ENCODE peak calls at places on chromosomes 11 and 22, in four cellular contexts. One of them, this sample, is unnamed. For H3K4me1, the result is how much of the 10 kb centered on the place peaks cover.

GRCh38 chr11:129056916-129057315 is 114.2 kb upstream of the TP53AIP1 start:
- DNase-seq in small intestine: no peak
- DNase-seq in heart left ventricle: no peak
- DNase-seq in hepatocyte: no peak
- DNase-seq in this sample: no peak

GRCh38 chr11:67645521-67646457 is 4.7 kb downstream of the ACY3 start:
- DNase-seq in small intestine: no peak
- DNase-seq in heart left ventricle: no peak
- DNase-seq in hepatocyte: no peak
- DNase-seq in this sample: no peak

GRCh38 chr22:23217171-23218052 is 37.1 kb downstream of the BCR start:
- DNase-seq in small intestine: no peak
- DNase-seq in heart left ventricle: peak
- DNase-seq in hepatocyte: no peak
- DNase-seq in this sample: no peak

GRCh38 chr22:28441720-28442263 is 237.8 kb downstream of the TTC28 start:
- DNase-seq in small intestine: peak
- DNase-seq in heart left ventricle: no peak
- DNase-seq in hepatocyte: peak
- DNase-seq in this sample: no peak

GRCh38 chr11:3929689-3930088 is 74.2 kb downstream of the STIM1 start:
- DNase-seq in small intestine: no peak
- DNase-seq in heart left ventricle: peak
- DNase-seq in hepatocyte: peak
- DNase-seq in this sample: no peak

GRCh38 chr11:73478737-73479347 is 102.6 kb downstream of the RELT start:
- DNase-seq in small intestine: peak
- DNase-seq in heart left ventricle: no peak
- DNase-seq in hepatocyte: peak
- DNase-seq in this sample: no peak

GRCh38 chr11:19164230-19164855 is 37.4 kb downstream of the CSRP3 start:
- DNase-seq in small intestine: no peak
- DNase-seq in heart left ventricle: no peak
- DNase-seq in hepatocyte: no peak
- DNase-seq in this sample: no peak

GRCh38 chr11:9708544-9708943 is 44.7 kb downstream of the SWAP70 start:
- DNase-seq in small intestine: no peak
- DNase-seq in heart left ventricle: no peak
- DNase-seq in hepatocyte: no peak
- DNase-seq in this sample: no peak

GRCh38 chr11:73982990-73983763 is 534 bp upstream of the UCP2 start:
- DNase-seq in small intestine: peak
- DNase-seq in heart left ventricle: peak
- DNase-seq in hepatocyte: peak
- DNase-seq in this sample: peak

GRCh38 chr11:70566768-70567530 is 168.6 kb downstream of the CTTN start:
- DNase-seq in small intestine: no peak
- DNase-seq in heart left ventricle: no peak
- DNase-seq in hepatocyte: no peak
- DNase-seq in this sample: no peak

GRCh38 chr11:18588297-18589252 is at the start of gene UEVLD:
- DNase-seq in small intestine: peak
- DNase-seq in heart left ventricle: peak
- DNase-seq in hepatocyte: peak
- DNase-seq in this sample: peak

GRCh38 chr22:46678003-46678657 is 57.9 kb downstream of the GRAMD4 start:
- DNase-seq in small intestine: no peak
- DNase-seq in heart left ventricle: no peak
- DNase-seq in hepatocyte: no peak
- DNase-seq in this sample: no peak

GRCh38 chr22:23804781-23805291 is 18.1 kb downstream of the SMARCB1 start:
- DNase-seq in small intestine: no peak
- DNase-seq in heart left ventricle: no peak
- DNase-seq in hepatocyte: peak
- DNase-seq in this sample: no peak

GRCh38 chr11:66011785-66012303 is at the start of gene CST6:
- DNase-seq in small intestine: no peak
- DNase-seq in heart left ventricle: no peak
- DNase-seq in hepatocyte: no peak
- DNase-seq in this sample: no peak

GRCh38 chr11:66013762-66014100 is 1.9 kb downstream of the CST6 start:
- DNase-seq in small intestine: no peak
- DNase-seq in heart left ventricle: no peak
- DNase-seq in hepatocyte: no peak
- DNase-seq in this sample: no peak

GRCh38 chr11:66011239-66011784 is 496 bp upstream of the CST6 start:
- DNase-seq in small intestine: no peak
- DNase-seq in heart left ventricle: no peak
- DNase-seq in hepatocyte: peak
- DNase-seq in this sample: no peak

GRCh38 chr11:66012371-66012945 is 650 bp downstream of the CST6 start:
- DNase-seq in small intestine: no peak
- DNase-seq in heart left ventricle: no peak
- DNase-seq in hepatocyte: no peak
- DNase-seq in this sample: no peak

GRCh38 chr11:66012946-66013761 is 1.3 kb downstream of the CST6 start:
- DNase-seq in small intestine: no peak
- DNase-seq in heart left ventricle: no peak
- DNase-seq in hepatocyte: no peak
- DNase-seq in this sample: no peak
- H3K4me1 ChIP-seq in small intestine: under half
- H3K4me1 ChIP-seq in heart left ventricle: under half
- H3K4me1 ChIP-seq in hepatocyte: under half
- H3K4me1 ChIP-seq in this sample: under half

GRCh38 chr22:32576553-32577255 is 102.1 kb downstream of the FBXO7 start:
- DNase-seq in small intestine: no peak
- DNase-seq in heart left ventricle: no peak
- DNase-seq in hepatocyte: no peak
- DNase-seq in this sample: no peak

GRCh38 chr22:32574957-32575893 is 100.6 kb downstream of the FBXO7 start:
- DNase-seq in small intestine: no peak
- DNase-seq in heart left ventricle: no peak
- DNase-seq in hepatocyte: peak
- DNase-seq in this sample: no peak

GRCh38 chr22:32579533-32580220 is 105.1 kb downstream of the FBXO7 start:
- DNase-seq in small intestine: no peak
- DNase-seq in heart left ventricle: peak
- DNase-seq in hepatocyte: no peak
- DNase-seq in this sample: no peak

GRCh38 chr22:32578752-32579151 is 104.1 kb downstream of the FBXO7 start:
- DNase-seq in small intestine: no peak
- DNase-seq in heart left ventricle: no peak
- DNase-seq in hepatocyte: no peak
- DNase-seq in this sample: no peak

DNA sequence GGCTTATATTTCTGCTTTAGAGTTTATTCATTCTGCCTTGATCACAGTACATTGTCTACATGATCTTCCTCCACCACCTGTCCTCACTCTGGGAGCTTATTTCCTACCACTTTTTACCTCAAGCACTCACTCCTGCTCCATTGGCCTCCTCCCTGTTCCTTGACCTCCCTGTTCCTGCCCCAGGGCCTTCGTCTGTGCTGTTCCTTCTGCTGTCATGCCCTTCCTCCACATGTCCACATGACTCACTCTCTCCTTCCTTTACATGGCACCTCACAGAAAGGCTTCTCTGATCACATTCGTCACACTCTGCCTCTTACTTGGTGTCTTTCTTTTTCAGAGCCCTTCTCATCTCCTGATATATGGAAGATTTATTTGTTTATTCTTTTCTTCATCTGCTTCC is 103.0 kb downstream of the FBXO7 start:
- DNase-seq in small intestine: no peak
- DNase-seq in heart left ventricle: no peak
- DNase-seq in hepatocyte: no peak
- DNase-seq in this sample: no peak
- H3K27ac ChIP-seq in small intestine: no peak
- H3K27ac ChIP-seq in heart left ventricle: no peak
- H3K27ac ChIP-seq in hepatocyte: no peak
- H3K27ac ChIP-seq in this sample: no peak

GRCh38 chr11:131750692-131751091 is 380.3 kb downstream of the NTM start:
- DNase-seq in small intestine: no peak
- DNase-seq in heart left ventricle: no peak
- DNase-seq in hepatocyte: no peak
- DNase-seq in this sample: no peak
- H3K4me1 ChIP-seq in small intestine: under half
- H3K4me1 ChIP-seq in heart left ventricle: under half
- H3K4me1 ChIP-seq in hepatocyte: under half
- H3K4me1 ChIP-seq in this sample: under half

DNA sequence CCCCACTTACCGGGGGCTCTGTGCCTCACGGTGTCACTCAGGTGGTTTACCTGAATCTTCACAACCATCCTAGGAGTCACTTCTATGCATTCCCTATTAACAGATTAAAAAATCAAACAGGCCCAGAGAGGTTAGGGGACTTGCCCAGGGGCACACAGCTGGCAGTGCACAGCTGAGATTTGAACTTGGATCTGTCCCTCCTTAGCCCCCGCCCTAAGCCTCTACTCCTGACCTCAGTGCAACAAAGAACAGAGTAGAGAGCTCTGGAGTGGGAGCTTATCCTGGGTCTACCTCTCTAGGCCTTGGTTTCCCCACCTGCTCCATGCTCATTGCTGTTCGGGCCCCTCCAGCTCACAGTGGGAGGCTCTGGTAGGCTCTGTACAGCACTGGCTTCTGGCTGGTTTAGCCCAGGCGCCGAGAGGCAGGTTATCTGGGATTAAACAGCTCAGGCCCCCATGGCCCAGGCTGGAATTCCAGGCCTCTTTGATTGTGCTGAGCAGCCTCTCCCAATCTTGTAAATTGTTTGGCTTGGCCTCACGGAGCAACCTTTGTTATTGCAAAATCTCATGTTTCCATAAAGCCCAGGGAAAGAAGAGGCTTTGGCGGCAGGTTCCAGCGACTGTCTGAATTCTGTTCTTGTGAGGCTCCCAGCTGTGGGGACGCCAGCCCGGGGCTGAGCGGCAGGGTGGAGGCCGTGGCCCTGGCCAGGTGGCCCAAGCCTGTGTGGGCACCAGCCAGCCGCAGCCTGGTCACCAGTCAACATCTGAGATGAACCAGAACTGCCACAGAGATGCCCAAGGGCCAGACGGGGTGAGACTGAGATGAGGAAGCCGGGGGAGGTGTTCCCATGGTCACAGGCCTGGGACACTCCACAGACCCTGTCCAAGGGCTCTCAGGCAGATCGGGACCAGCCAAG is 28.9 kb upstream of the SHISAL1 start:
- DNase-seq in small intestine: no peak
- DNase-seq in heart left ventricle: no peak
- DNase-seq in hepatocyte: peak
- DNase-seq in this sample: peak
- H3K27ac ChIP-seq in small intestine: peak
- H3K27ac ChIP-seq in heart left ventricle: no peak
- H3K27ac ChIP-seq in hepatocyte: peak
- H3K27ac ChIP-seq in this sample: peak

DNA sequence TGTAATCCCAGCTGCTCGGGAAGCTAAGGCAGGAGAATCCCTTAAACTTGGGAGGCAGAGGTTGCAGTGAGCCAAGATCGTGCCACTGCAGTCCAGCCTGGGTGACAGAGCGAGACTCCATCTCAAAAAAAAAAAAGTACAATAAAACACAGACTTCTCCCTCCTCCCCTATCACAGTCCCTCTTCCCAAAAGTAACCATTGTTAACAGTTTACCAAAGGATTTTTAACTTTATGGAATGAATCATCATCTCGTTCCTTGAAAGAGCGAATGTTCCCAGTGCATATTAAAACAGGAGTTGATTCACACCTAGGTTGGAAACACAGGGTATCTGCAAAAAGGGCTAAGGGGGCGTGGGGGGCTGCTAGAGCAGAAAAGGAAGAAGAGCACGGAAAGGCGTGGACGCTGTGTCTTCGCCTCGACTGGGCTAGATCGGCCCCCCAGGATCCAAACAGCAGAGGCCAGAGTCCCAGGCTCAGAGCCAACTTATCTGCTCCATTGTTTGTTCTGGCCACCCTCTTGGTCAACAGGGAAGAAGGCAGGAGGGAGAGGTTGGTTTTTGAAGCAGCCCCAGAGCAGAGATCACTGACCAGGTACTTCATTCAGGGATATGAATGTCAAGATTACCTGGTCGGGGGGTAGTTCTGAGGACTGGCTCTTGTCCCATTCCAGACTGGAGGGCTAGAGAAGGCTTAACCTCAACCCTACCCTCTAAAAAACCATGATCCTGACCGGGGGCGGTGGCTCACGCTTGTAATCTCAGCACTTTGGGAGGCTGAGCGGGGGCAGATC is 2.1 kb upstream of the AHNAK start:
- DNase-seq in small intestine: peak
- DNase-seq in heart left ventricle: peak
- DNase-seq in hepatocyte: peak
- DNase-seq in this sample: no peak
- H3K4me1 ChIP-seq in small intestine: under half
- H3K4me1 ChIP-seq in heart left ventricle: half or more
- H3K4me1 ChIP-seq in hepatocyte: half or more
- H3K4me1 ChIP-seq in this sample: half or more

DNA sequence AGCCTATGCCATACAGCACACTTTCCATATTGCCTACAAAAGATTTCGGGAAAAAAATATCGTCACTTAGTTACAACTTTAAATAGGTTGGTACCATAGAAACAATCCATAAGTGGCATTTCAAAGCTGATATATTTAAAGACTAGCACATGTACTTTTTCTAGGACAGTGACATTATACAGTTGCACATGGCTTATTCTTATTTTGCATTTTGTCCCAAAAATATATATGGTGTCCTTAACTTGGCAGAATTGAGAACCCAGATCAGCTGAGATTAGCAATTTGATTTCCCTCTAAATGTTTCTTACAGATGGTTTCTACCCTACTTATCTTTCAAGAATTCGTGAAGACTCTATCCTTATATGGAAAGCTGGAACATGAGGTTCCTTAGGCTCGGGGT is 3.7 kb upstream of the TFIP11 start:
- DNase-seq in small intestine: no peak
- DNase-seq in heart left ventricle: no peak
- DNase-seq in hepatocyte: no peak
- DNase-seq in this sample: no peak
- H3K27ac ChIP-seq in small intestine: no peak
- H3K27ac ChIP-seq in heart left ventricle: no peak
- H3K27ac ChIP-seq in hepatocyte: no peak
- H3K27ac ChIP-seq in this sample: no peak

DNA sequence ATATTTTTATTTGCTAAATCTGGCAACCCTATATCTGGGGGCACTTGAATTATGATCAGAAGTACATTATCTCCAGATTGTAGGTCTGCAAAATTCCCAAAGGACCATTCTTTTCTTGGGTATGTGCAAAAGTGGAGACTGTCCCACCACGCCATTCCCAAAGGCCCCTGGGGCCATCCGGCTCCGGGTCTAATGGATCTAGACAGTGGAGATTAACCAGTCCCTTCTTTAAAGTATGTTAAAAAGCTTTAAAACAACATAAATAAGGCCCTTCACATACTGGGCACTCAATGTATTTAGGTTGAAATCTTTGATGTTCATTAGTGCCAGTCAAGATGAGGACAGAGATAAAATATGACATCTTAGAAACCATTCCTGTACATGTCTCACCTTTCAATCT is 124.1 kb downstream of the MAML2 start:
- DNase-seq in small intestine: no peak
- DNase-seq in heart left ventricle: no peak
- DNase-seq in hepatocyte: no peak
- DNase-seq in this sample: no peak
- H3K4me1 ChIP-seq in small intestine: under half
- H3K4me1 ChIP-seq in heart left ventricle: half or more
- H3K4me1 ChIP-seq in hepatocyte: under half
- H3K4me1 ChIP-seq in this sample: under half